ENCODE peak calls at places on chromosomes 3 and 15, in nine cellular contexts. E is stimulated activated CD8-positive, alpha-beta memory T cell treated with anti-CD3 and anti-CD28 coated beads, Interleukin-4, amount 100 ng/mL, for 48 hours; B is dorsolateral prefrontal cortex; V is mucosa of gallbladder; Y is amniotic epithelial cell; K is M059J; G is HFFc6; P is colonic mucosa; W is anterior cingulate cortex. A is an unnamed sample.

GRCh38 chr3:171173732-171174131 is 147.2 kb upstream of the SLC2A2 start:
- DNase-seq in E (no peak), B (peak; percentile 95), V (peak; percentile 76), Y (peak; percentile 64), K (no peak), G (no peak), P (no peak), W (peak; percentile 74), A (peak; percentile 54)

GRCh38 chr3:163916596-163917560 is 1161.4 kb downstream of the SI start:
- DNase-seq in E (no peak), B (no peak), V (no peak), Y (peak; percentile 10), K (peak; percentile 3), G (no peak), P (no peak), W (no peak), A (no peak)

GRCh38 chr3:58237940-58238681 is 519 bp downstream of the ABHD6 start:
- DNase-seq in E (peak; percentile 71), B (peak; percentile 78), V (peak; percentile 38), Y (no peak), K (peak; percentile 47), G (peak; percentile 26), P (peak; percentile 71), W (peak; percentile 52), A (peak; percentile 37)

GRCh38 chr15:79003301-79003700 is 58.5 kb upstream of the CTSH start:
- DNase-seq in E (no peak), B (no peak), V (no peak), Y (peak; percentile 34), K (peak; percentile 75), G (peak; percentile 23), P (no peak), W (no peak), A (peak; percentile 55)

GRCh38 chr3:45597166-45597565 is 2.6 kb downstream of the LIMD1 start:
- DNase-seq in E (peak; percentile 55), B (no peak), V (peak; percentile 27), Y (peak; percentile 64), K (peak; percentile 45), G (no peak), P (peak; percentile 42), W (no peak), A (peak; percentile 54)

GRCh38 chr3:20230954-20231353 is 44.9 kb upstream of the SGO1 start:
- DNase-seq in E (no peak), B (no peak), V (no peak), Y (no peak), K (no peak), G (no peak), P (no peak), W (no peak), A (no peak)

GRCh38 chr3:46214751-46215352 is 6.7 kb upstream of the CCR1 start:
- DNase-seq in E (no peak), B (no peak), V (peak; percentile 40), Y (no peak), K (peak; percentile 35), G (no peak), P (no peak), W (no peak), A (no peak)

GRCh38 chr3:134682196-134682880 is 31.5 kb upstream of the KY start:
- DNase-seq in E (no peak), B (no peak), V (no peak), Y (no peak), K (no peak), G (no peak), P (no peak), W (no peak), A (no peak)

GRCh38 chr3:10205461-10206165 is 40.9 kb downstream of the IRAK2 start:
- DNase-seq in E (no peak), B (peak; percentile 27), V (no peak), Y (peak; percentile 81), K (peak; percentile 95), G (peak; percentile 90), P (no peak), W (no peak), A (peak; percentile 88)

GRCh38 chr15:31032959-31033358 is 41.5 kb upstream of the MTMR10 start:
- DNase-seq in E (no peak), B (no peak), V (no peak), Y (no peak), K (peak; percentile 36), G (peak; percentile 56), P (no peak), W (no peak), A (peak; percentile 38)

GRCh38 chr15:69045810-69046209 is 31.3 kb downstream of the NOX5 start:
- DNase-seq in E (no peak), B (no peak), V (no peak), Y (peak; percentile 85), K (peak; percentile 84), G (no peak), P (no peak), W (no peak), A (peak; percentile 83)

GRCh38 chr15:74716647-74717046 is 8.7 kb downstream of the CYP1A1 start:
- DNase-seq in E (no peak), B (no peak), V (no peak), Y (peak; percentile 19), K (no peak), G (no peak), P (no peak), W (no peak), A (peak; percentile 9)

GRCh38 chr3:149620291-149621020 is 37.4 kb downstream of the WWTR1 start:
- DNase-seq in E (no peak), B (no peak), V (no peak), Y (peak; percentile 90), K (peak; percentile 80), G (peak; percentile 79), P (no peak), W (no peak), A (peak; percentile 85)

GRCh38 chr3:127404614-127405598 is 117.1 kb upstream of the PRR20G start:
- DNase-seq in E (no peak), B (peak; percentile 12), V (no peak), Y (no peak), K (no peak), G (no peak), P (no peak), W (no peak), A (no peak)

GRCh38 chr3:52554026-52554755 is 17.8 kb downstream of the UQCC5 start:
- DNase-seq in E (no peak), B (no peak), V (no peak), Y (no peak), K (no peak), G (no peak), P (no peak), W (no peak), A (no peak)

GRCh38 chr3:42226470-42227425 is 39.2 kb downstream of the CCK start:
- DNase-seq in E (no peak), B (peak; percentile 71), V (no peak), Y (peak; percentile 7), K (peak; percentile 20), G (no peak), P (no peak), W (peak; percentile 14), A (peak; percentile 41)

GRCh38 chr3:23493846-23494245 is 290.7 kb downstream of the UBE2E2 start:
- DNase-seq in E (no peak), B (no peak), V (no peak), Y (no peak), K (no peak), G (no peak), P (no peak), W (no peak), A (no peak)

GRCh38 chr15:94579261-94579660 is 347.9 kb downstream of the MCTP2 start:
- DNase-seq in E (no peak), B (no peak), V (no peak), Y (no peak), K (no peak), G (no peak), P (no peak), W (no peak), A (no peak)

GRCh38 chr3:116264546-116265174 is 180.6 kb downstream of the LSAMP start:
- DNase-seq in E (no peak), B (no peak), V (no peak), Y (no peak), K (no peak), G (no peak), P (no peak), W (no peak), A (no peak)

GRCh38 chr3:182364723-182365650 is 428.3 kb upstream of the ATP11B start:
- DNase-seq in E (no peak), B (peak; percentile 68), V (no peak), Y (no peak), K (peak; percentile 98), G (no peak), P (no peak), W (peak; percentile 63), A (peak; percentile 4)

GRCh38 chr3:40505599-40506462 is at the start of gene ZNF620:
- DNase-seq in E (peak; percentile 74), B (peak; percentile 86), V (peak; percentile 68), Y (peak; percentile 41), K (peak; percentile 59), G (no peak), P (peak; percentile 80), W (peak; percentile 46), A (peak; percentile 28)

GRCh38 chr3:73073091-73073707 is 11.7 kb downstream of the EBLN2 start:
- DNase-seq in E (no peak), B (no peak), V (no peak), Y (peak; percentile 62), K (peak; percentile 15), G (no peak), P (no peak), W (no peak), A (peak; percentile 61)

GRCh38 chr15:57003418-57003817 is 85.0 kb downstream of the TCF12 start:
- DNase-seq in E (no peak), B (no peak), V (no peak), Y (peak; percentile 86), K (peak; percentile 85), G (peak; percentile 86), P (no peak), W (no peak), A (peak; percentile 95)

GRCh38 chr15:32824777-32825176 is 107.0 kb downstream of the GREM1 start:
- DNase-seq in E (no peak), B (no peak), V (no peak), Y (peak; percentile 72), K (peak; percentile 94), G (peak; percentile 92), P (no peak), W (no peak), A (peak; percentile 89)

GRCh38 chr3:157865449-157865862 is 240.8 kb downstream of the SHOX2 start:
- DNase-seq in E (peak; percentile 73), B (no peak), V (no peak), Y (no peak), K (peak; percentile 14), G (no peak), P (peak; percentile 44), W (no peak), A (peak; percentile 13)

GRCh38 chr3:97232635-97233034 is 418.2 kb downstream of the EPHA6 start:
- DNase-seq in E (no peak), B (no peak), V (peak; percentile 41), Y (no peak), K (no peak), G (no peak), P (no peak), W (no peak), A (no peak)

GRCh38 chr3:123755085-123755484 is 129.0 kb downstream of the MYLK start:
- DNase-seq in E (no peak), B (no peak), V (peak; percentile 90), Y (no peak), K (no peak), G (no peak), P (peak; percentile 79), W (no peak), A (no peak)

GRCh38 chr15:97961067-97961954 is 808 bp downstream of the ARRDC4 start:
- DNase-seq in E (no peak), B (peak; percentile 31), V (peak; percentile 54), Y (no peak), K (peak; percentile 41), G (peak; percentile 12), P (peak; percentile 73), W (no peak), A (peak; percentile 4)

GRCh38 chr3:45878124-45878523 is 8.2 kb upstream of the CCR9 start:
- DNase-seq in E (no peak), B (no peak), V (no peak), Y (no peak), K (no peak), G (no peak), P (no peak), W (no peak), A (no peak)

A was measured in iris pigment epithelial cell.